ENCODE peak calls at places on chromosomes 5 and 9, in eight cellular contexts. One of them, this sample, is unnamed.

GRCh38 chr5:129379406-129379805 is 80.7 kb upstream of the ADAMTS19 start:
- DNase-seq in A549: no peak
- DNase-seq in AG09309: no peak
- DNase-seq in naive thymus-derived CD4-positive, alpha-beta T cell: no peak
- DNase-seq in aorta: no peak
- DNase-seq in bronchial epithelial cell: peak; percentile 32
- DNase-seq in adipocyte: peak; percentile 15
- DNase-seq in endodermal cell: no peak
- DNase-seq in this sample: no peak

GRCh38 chr9:118569151-118569550 is 800.1 kb downstream of the BRINP1 start:
- DNase-seq in endodermal cell: no peak
- DNase-seq in AG09309: no peak
- DNase-seq in A549: no peak
- DNase-seq in bronchial epithelial cell: no peak
- DNase-seq in adipocyte: no peak
- DNase-seq in naive thymus-derived CD4-positive, alpha-beta T cell: no peak
- DNase-seq in aorta: no peak
- DNase-seq in this sample: no peak

GRCh38 chr9:96441798-96442445 is 8.0 kb upstream of the HABP4 start:
- DNase-seq in bronchial epithelial cell: peak; percentile 17
- DNase-seq in aorta: no peak
- DNase-seq in AG09309: no peak
- DNase-seq in A549: peak; percentile 56
- DNase-seq in endodermal cell: no peak
- DNase-seq in adipocyte: peak; percentile 31
- DNase-seq in naive thymus-derived CD4-positive, alpha-beta T cell: no peak
- DNase-seq in this sample: peak; percentile 44

GRCh38 chr9:32072568-32072967 is 311.9 kb upstream of the ACO1 start:
- DNase-seq in bronchial epithelial cell: no peak
- DNase-seq in endodermal cell: no peak
- DNase-seq in AG09309: no peak
- DNase-seq in naive thymus-derived CD4-positive, alpha-beta T cell: no peak
- DNase-seq in adipocyte: no peak
- DNase-seq in aorta: no peak
- DNase-seq in A549: no peak
- DNase-seq in this sample: no peak

GRCh38 chr9:38467404-38467803 is 43.1 kb upstream of the IGFBPL1 start:
- DNase-seq in aorta: no peak
- DNase-seq in naive thymus-derived CD4-positive, alpha-beta T cell: no peak
- DNase-seq in adipocyte: no peak
- DNase-seq in A549: no peak
- DNase-seq in bronchial epithelial cell: no peak
- DNase-seq in endodermal cell: no peak
- DNase-seq in AG09309: no peak
- DNase-seq in this sample: no peak

GRCh38 chr5:142486581-142486980 is 161.8 kb upstream of the SPRY4 start:
- DNase-seq in adipocyte: peak; percentile 20
- DNase-seq in AG09309: no peak
- DNase-seq in naive thymus-derived CD4-positive, alpha-beta T cell: no peak
- DNase-seq in bronchial epithelial cell: peak; percentile 67
- DNase-seq in endodermal cell: no peak
- DNase-seq in A549: peak; percentile 16
- DNase-seq in aorta: no peak
- DNase-seq in this sample: peak; percentile 80

GRCh38 chr9:82332018-82332773 is 343.6 kb downstream of the SPATA31D1 start:
- DNase-seq in naive thymus-derived CD4-positive, alpha-beta T cell: no peak
- DNase-seq in aorta: no peak
- DNase-seq in bronchial epithelial cell: peak; percentile 94
- DNase-seq in endodermal cell: no peak
- DNase-seq in AG09309: peak; percentile 82
- DNase-seq in adipocyte: peak; percentile 74
- DNase-seq in A549: peak; percentile 68
- DNase-seq in this sample: peak; percentile 93

GRCh38 chr5:58407042-58407709 is 52.7 kb downstream of the PLK2 start:
- DNase-seq in naive thymus-derived CD4-positive, alpha-beta T cell: no peak
- DNase-seq in AG09309: peak; percentile 35
- DNase-seq in bronchial epithelial cell: peak; percentile 92
- DNase-seq in A549: peak; percentile 75
- DNase-seq in aorta: no peak
- DNase-seq in adipocyte: peak; percentile 69
- DNase-seq in endodermal cell: no peak
- DNase-seq in this sample: peak; percentile 83

GRCh38 chr5:173778784-173779304 is 109.3 kb upstream of the CPEB4 start:
- DNase-seq in AG09309: no peak
- DNase-seq in adipocyte: no peak
- DNase-seq in A549: peak; percentile 73
- DNase-seq in naive thymus-derived CD4-positive, alpha-beta T cell: no peak
- DNase-seq in aorta: no peak
- DNase-seq in endodermal cell: no peak
- DNase-seq in bronchial epithelial cell: peak; percentile 65
- DNase-seq in this sample: no peak

GRCh38 chr5:43564289-43564850 is 7.5 kb upstream of the PAIP1 start:
- DNase-seq in A549: no peak
- DNase-seq in AG09309: no peak
- DNase-seq in naive thymus-derived CD4-positive, alpha-beta T cell: no peak
- DNase-seq in adipocyte: no peak
- DNase-seq in bronchial epithelial cell: no peak
- DNase-seq in endodermal cell: peak; percentile 44
- DNase-seq in aorta: no peak
- DNase-seq in this sample: peak; percentile 9

GRCh38 chr5:149881874-149882273 is 62.7 kb downstream of the PDE6A start:
- DNase-seq in endodermal cell: no peak
- DNase-seq in adipocyte: no peak
- DNase-seq in A549: no peak
- DNase-seq in aorta: no peak
- DNase-seq in bronchial epithelial cell: no peak
- DNase-seq in naive thymus-derived CD4-positive, alpha-beta T cell: no peak
- DNase-seq in AG09309: no peak
- DNase-seq in this sample: no peak

GRCh38 chr5:40446910-40447309 is 232.8 kb upstream of the PTGER4 start:
- DNase-seq in AG09309: peak; percentile 32
- DNase-seq in endodermal cell: no peak
- DNase-seq in bronchial epithelial cell: peak; percentile 98
- DNase-seq in A549: peak; percentile 86
- DNase-seq in aorta: no peak
- DNase-seq in adipocyte: peak; percentile 58
- DNase-seq in naive thymus-derived CD4-positive, alpha-beta T cell: no peak
- DNase-seq in this sample: peak; percentile 68

GRCh38 chr5:67004730-67005350 is 191.8 kb downstream of the CD180 start:
- DNase-seq in AG09309: no peak
- DNase-seq in aorta: no peak
- DNase-seq in bronchial epithelial cell: no peak
- DNase-seq in adipocyte: peak; percentile 54
- DNase-seq in A549: no peak
- DNase-seq in naive thymus-derived CD4-positive, alpha-beta T cell: no peak
- DNase-seq in endodermal cell: peak; percentile 60
- DNase-seq in this sample: no peak

GRCh38 chr5:96318569-96319100 is 114.4 kb downstream of the PCSK1 start:
- DNase-seq in endodermal cell: no peak
- DNase-seq in naive thymus-derived CD4-positive, alpha-beta T cell: no peak
- DNase-seq in bronchial epithelial cell: no peak
- DNase-seq in AG09309: no peak
- DNase-seq in A549: no peak
- DNase-seq in adipocyte: no peak
- DNase-seq in aorta: no peak
- DNase-seq in this sample: no peak

GRCh38 chr5:7857918-7858632 is 7.1 kb upstream of the CFAP90 start:
- DNase-seq in naive thymus-derived CD4-positive, alpha-beta T cell: no peak
- DNase-seq in AG09309: no peak
- DNase-seq in aorta: no peak
- DNase-seq in bronchial epithelial cell: no peak
- DNase-seq in A549: no peak
- DNase-seq in adipocyte: no peak
- DNase-seq in endodermal cell: no peak
- DNase-seq in this sample: no peak

GRCh38 chr5:58969795-58970194 is 386.9 kb downstream of the RAB3C start:
- DNase-seq in A549: no peak
- DNase-seq in bronchial epithelial cell: no peak
- DNase-seq in aorta: no peak
- DNase-seq in naive thymus-derived CD4-positive, alpha-beta T cell: no peak
- DNase-seq in adipocyte: no peak
- DNase-seq in AG09309: no peak
- DNase-seq in endodermal cell: no peak
- DNase-seq in this sample: no peak

DNA sequence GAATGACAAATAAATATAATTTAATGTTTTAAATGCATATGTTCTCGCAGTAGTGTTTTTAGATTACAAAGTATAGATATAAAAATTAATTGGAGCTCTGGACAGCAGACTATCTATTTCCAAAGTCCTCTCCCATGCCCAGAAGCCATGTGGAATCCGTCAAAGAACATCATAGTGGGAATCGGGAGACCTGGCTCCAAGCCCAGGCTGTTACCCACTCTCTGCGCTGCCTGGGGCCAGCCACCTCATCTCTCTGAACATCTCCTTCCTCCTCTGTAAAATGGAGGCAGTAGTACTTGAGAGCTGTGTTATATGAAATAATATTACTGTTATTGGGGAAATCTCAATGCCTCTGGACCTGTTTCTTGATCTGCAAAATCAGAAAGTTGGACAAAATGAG is 58.1 kb upstream of the SLC30A5 start:
- DNase-seq in bronchial epithelial cell: peak; percentile 28
- DNase-seq in endodermal cell: no peak
- DNase-seq in AG09309: no peak
- DNase-seq in adipocyte: no peak
- DNase-seq in A549: no peak
- DNase-seq in aorta: no peak
- DNase-seq in naive thymus-derived CD4-positive, alpha-beta T cell: no peak
- DNase-seq in this sample: no peak
- H3K4me3 ChIP-seq in bronchial epithelial cell: no peak overlapping the region
- H3K4me3 ChIP-seq in endodermal cell: no peak overlapping the region
- H3K4me3 ChIP-seq in AG09309: no peak overlapping the region
- H3K4me3 ChIP-seq in adipocyte: no peak overlapping the region
- H3K4me3 ChIP-seq in A549: no peak overlapping the region
- H3K4me3 ChIP-seq in aorta: no peak overlapping the region
- H3K4me3 ChIP-seq in naive thymus-derived CD4-positive, alpha-beta T cell: no peak overlapping the region
- H3K4me3 ChIP-seq in this sample: no peak overlapping the region

DNA sequence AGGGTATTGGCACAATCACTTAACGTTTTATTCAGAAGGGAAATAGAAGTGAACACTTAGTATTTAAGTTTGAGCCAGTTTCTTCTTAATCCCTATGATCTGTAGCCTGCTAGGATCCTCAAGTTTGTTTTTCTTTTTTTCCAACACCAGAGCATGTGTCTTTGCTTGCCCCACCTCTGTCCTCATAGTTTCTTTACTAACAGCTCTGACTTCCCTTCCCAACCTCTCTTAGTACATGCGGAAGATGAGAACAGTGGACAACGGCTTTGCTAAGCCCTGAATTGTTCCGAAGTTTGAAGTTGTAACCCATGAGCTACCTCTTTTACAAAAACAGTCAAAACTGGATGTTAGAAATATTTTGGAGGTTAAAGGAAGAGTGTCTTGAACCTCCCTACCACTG is 61.7 kb upstream of the TAF11L2 start:
- DNase-seq in endodermal cell: no peak
- DNase-seq in AG09309: no peak
- DNase-seq in aorta: no peak
- DNase-seq in adipocyte: no peak
- DNase-seq in naive thymus-derived CD4-positive, alpha-beta T cell: no peak
- DNase-seq in bronchial epithelial cell: no peak
- DNase-seq in A549: no peak
- DNase-seq in this sample: no peak
- H3K4me3 ChIP-seq in endodermal cell: no peak overlapping the region
- H3K4me3 ChIP-seq in AG09309: peak overlapping the region; percentile 3
- H3K4me3 ChIP-seq in aorta: no peak overlapping the region
- H3K4me3 ChIP-seq in adipocyte: peak overlapping the region; percentile 68
- H3K4me3 ChIP-seq in naive thymus-derived CD4-positive, alpha-beta T cell: no peak overlapping the region
- H3K4me3 ChIP-seq in bronchial epithelial cell: no peak overlapping the region
- H3K4me3 ChIP-seq in A549: no peak overlapping the region
- H3K4me3 ChIP-seq in this sample: no peak overlapping the region

GRCh38 chr5:56481147-56481997 is 248.2 kb upstream of the ANKRD55 start:
- DNase-seq in naive thymus-derived CD4-positive, alpha-beta T cell: peak; percentile 43
- DNase-seq in A549: no peak
- DNase-seq in aorta: peak; percentile 82
- DNase-seq in endodermal cell: peak; percentile 78
- DNase-seq in AG09309: no peak
- DNase-seq in adipocyte: peak; percentile 59
- DNase-seq in bronchial epithelial cell: peak; percentile 21
- DNase-seq in this sample: peak; percentile 30

GRCh38 chr5:56480305-56481146 is 247.4 kb upstream of the ANKRD55 start:
- DNase-seq in aorta: peak; percentile 86
- DNase-seq in endodermal cell: peak; percentile 83
- DNase-seq in adipocyte: peak; percentile 78
- DNase-seq in bronchial epithelial cell: peak; percentile 50
- DNase-seq in naive thymus-derived CD4-positive, alpha-beta T cell: no peak
- DNase-seq in A549: no peak
- DNase-seq in AG09309: no peak
- DNase-seq in this sample: peak; percentile 47

GRCh38 chr5:56479126-56479525 is 246.0 kb upstream of the ANKRD55 start:
- DNase-seq in naive thymus-derived CD4-positive, alpha-beta T cell: no peak
- DNase-seq in endodermal cell: no peak
- DNase-seq in A549: no peak
- DNase-seq in adipocyte: no peak
- DNase-seq in bronchial epithelial cell: no peak
- DNase-seq in aorta: no peak
- DNase-seq in AG09309: no peak
- DNase-seq in this sample: no peak

GRCh38 chr5:56478062-56478461 is 244.9 kb upstream of the ANKRD55 start:
- DNase-seq in bronchial epithelial cell: no peak
- DNase-seq in A549: no peak
- DNase-seq in endodermal cell: no peak
- DNase-seq in AG09309: no peak
- DNase-seq in adipocyte: no peak
- DNase-seq in aorta: no peak
- DNase-seq in naive thymus-derived CD4-positive, alpha-beta T cell: no peak
- DNase-seq in this sample: no peak

DNA sequence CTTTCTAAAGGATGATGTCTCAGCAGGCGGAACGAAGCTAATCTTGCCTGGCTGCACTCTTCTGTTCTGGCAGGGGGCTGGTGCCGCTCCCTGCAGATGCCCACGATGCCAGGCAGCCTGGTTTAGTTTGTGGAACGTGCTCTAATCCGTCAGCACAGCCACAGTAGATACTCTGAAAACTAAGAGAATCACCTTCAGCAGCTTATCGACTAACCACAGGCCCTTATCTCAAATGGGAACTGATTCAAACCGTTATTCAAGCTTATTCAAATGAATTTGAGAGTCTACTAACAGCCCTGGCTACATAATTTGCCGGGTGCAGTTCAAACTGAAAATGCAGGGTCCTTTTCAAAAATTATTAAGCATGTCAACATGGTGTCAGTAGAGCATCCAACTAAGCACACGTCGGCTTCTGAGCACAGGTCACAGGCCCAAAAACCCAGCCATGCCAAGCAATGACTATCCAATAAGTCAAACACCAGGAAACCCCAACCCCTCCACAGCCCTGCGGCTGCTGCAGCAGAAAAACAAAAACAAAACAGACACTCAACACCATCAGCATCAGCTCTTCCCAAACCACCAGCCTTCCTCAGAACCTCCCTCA is 246.7 kb upstream of the ANKRD55 start:
- DNase-seq in AG09309: no peak
- DNase-seq in endodermal cell: no peak
- DNase-seq in naive thymus-derived CD4-positive, alpha-beta T cell: peak; percentile 20
- DNase-seq in bronchial epithelial cell: peak; percentile 13
- DNase-seq in adipocyte: no peak
- DNase-seq in A549: no peak
- DNase-seq in aorta: no peak
- DNase-seq in this sample: no peak
- H3K4me3 ChIP-seq in AG09309: no peak overlapping the region
- H3K4me3 ChIP-seq in endodermal cell: peak overlapping the region; percentile 74
- H3K4me3 ChIP-seq in naive thymus-derived CD4-positive, alpha-beta T cell: peak overlapping the region; percentile 60
- H3K4me3 ChIP-seq in bronchial epithelial cell: no peak overlapping the region
- H3K4me3 ChIP-seq in adipocyte: no peak overlapping the region
- H3K4me3 ChIP-seq in A549: no peak overlapping the region
- H3K4me3 ChIP-seq in aorta: no peak overlapping the region
- H3K4me3 ChIP-seq in this sample: peak overlapping the region; percentile 66

GRCh38 chr9:130660683-130661460 is 3.5 kb upstream of the PRDM12 start:
- DNase-seq in AG09309: no peak
- DNase-seq in naive thymus-derived CD4-positive, alpha-beta T cell: no peak
- DNase-seq in bronchial epithelial cell: no peak
- DNase-seq in A549: no peak
- DNase-seq in adipocyte: peak; percentile 34
- DNase-seq in endodermal cell: peak; percentile 73
- DNase-seq in aorta: no peak
- DNase-seq in this sample: no peak
- H3K4me3 ChIP-seq in AG09309: peak overlapping the region; percentile 5
- H3K4me3 ChIP-seq in naive thymus-derived CD4-positive, alpha-beta T cell: no peak overlapping the region
- H3K4me3 ChIP-seq in bronchial epithelial cell: peak overlapping the region; percentile 10
- H3K4me3 ChIP-seq in A549: peak overlapping the region; percentile 48
- H3K4me3 ChIP-seq in adipocyte: no peak overlapping the region
- H3K4me3 ChIP-seq in endodermal cell: no peak overlapping the region
- H3K4me3 ChIP-seq in aorta: peak overlapping the region; percentile 10
- H3K4me3 ChIP-seq in this sample: no peak overlapping the region

This sample was measured in fibroblast of the aortic adventitia.